ENCODE peak calls at places on chromosomes 13 and 19, in ten cellular contexts. W is K562, B is T follicular helper cell, X is GF-D8, L is Right ventricle myocardium superior, K is HuH-7, J is progenitor cell of endocrine pancreas, H is NCI-H748 treated with DMSO at 0.1 percent for 48 hours, D is omental fat pad, V is body of pancreas. F is an unnamed sample.

GRCh38 chr19:6707011-6707657 is 13.3 kb downstream of the C3 start:
- DNase-seq in D (no peak), K (no peak), V (no peak), J (no peak), B (no peak), H (no peak), W (no peak), L (no peak), X (no peak), F (no peak)

GRCh38 chr19:5949792-5950305 is 28.1 kb downstream of the RANBP3 start:
- DNase-seq in B (peak), W (no peak), L (peak), H (no peak), J (no peak), K (no peak), V (no peak), X (no peak), D (no peak), F (peak)

GRCh38 chr13:51626749-51627148 is 42.5 kb downstream of the WDFY2 start:
- DNase-seq in D (no peak), W (no peak), X (no peak), V (peak), K (no peak), B (no peak), L (peak), J (no peak), H (no peak), F (no peak)

GRCh38 chr19:19405919-19406877 is 723 bp downstream of the GATAD2A start:
- DNase-seq in K (peak), H (peak), W (peak), B (peak), V (peak), L (peak), X (no peak), D (no peak), J (peak), F (peak)

GRCh38 chr19:45294291-45295029 is 28.2 kb downstream of the CKM start:
- DNase-seq in L (peak), X (no peak), B (no peak), K (no peak), W (no peak), J (no peak), V (peak), H (no peak), D (no peak), F (no peak)

GRCh38 chr19:50551713-50552187 is 16.5 kb downstream of the LRRC4B start:
- DNase-seq in X (no peak), K (no peak), V (no peak), J (no peak), B (no peak), H (no peak), L (no peak), W (peak), D (no peak), F (no peak)

GRCh38 chr19:5456130-5456835 is 1.1 kb downstream of the ZNRF4 start:
- DNase-seq in B (no peak), D (no peak), K (no peak), V (no peak), H (no peak), L (no peak), X (no peak), W (no peak), J (no peak), F (no peak)

GRCh38 chr19:35048911-35049411 is 7.4 kb downstream of the HPN start:
- DNase-seq in X (no peak), L (peak), W (no peak), H (no peak), K (no peak), B (no peak), D (no peak), J (no peak), V (peak), F (peak)

GRCh38 chr19:40619333-40620160 is 18.4 kb downstream of the LTBP4 start:
- DNase-seq in W (no peak), V (no peak), J (no peak), D (no peak), B (no peak), H (no peak), K (no peak), X (no peak), L (no peak), F (no peak)

GRCh38 chr13:43373400-43373799 is 350.0 kb downstream of the DNAJC15 start:
- DNase-seq in V (no peak), W (no peak), L (no peak), K (no peak), D (no peak), J (no peak), X (no peak), B (no peak), H (no peak), F (no peak)

GRCh38 chr19:44003461-44004134 is 841 bp downstream of the ZNF230 start:
- DNase-seq in W (peak), V (no peak), B (no peak), X (peak), L (no peak), J (no peak), K (no peak), D (no peak), H (peak), F (peak)

GRCh38 chr19:2793126-2793525 is 7.8 kb downstream of the THOP1 start:
- DNase-seq in L (no peak), J (no peak), W (no peak), D (no peak), X (no peak), H (no peak), K (no peak), B (no peak), V (no peak), F (no peak)

GRCh38 chr19:47729468-47729798 is 15.9 kb upstream of the NOP53 start:
- DNase-seq in B (no peak), W (peak), D (no peak), V (peak), L (peak), K (no peak), H (no peak), X (peak), J (no peak), F (peak)

GRCh38 chr13:78060966-78061365 is 142.3 kb upstream of the EDNRB start:
- DNase-seq in X (no peak), K (no peak), J (no peak), H (no peak), D (no peak), W (no peak), B (no peak), L (no peak), V (no peak), F (no peak)

F was measured in lower lobe of right lung.